ENCODE peak calls at places on chromosomes 3 and 15, in five cellular contexts. One of them, this sample, is unnamed.

GRCh38 chr3:129441782-129442181 is 1.8 kb downstream of the IFT122 start:
- DNase-seq in HS-5: no peak
- DNase-seq in left ventricle myocardium inferior: no peak
- DNase-seq in GM12864: no peak
- DNase-seq in neural crest cell: no peak
- DNase-seq in this sample: peak

GRCh38 chr3:115885621-115886020 is 262.3 kb downstream of the GAP43 start:
- DNase-seq in HS-5: no peak
- DNase-seq in left ventricle myocardium inferior: no peak
- DNase-seq in GM12864: no peak
- DNase-seq in neural crest cell: no peak
- DNase-seq in this sample: no peak

GRCh38 chr3:138801792-138802191 is 32.9 kb downstream of the PIK3CB start:
- DNase-seq in HS-5: no peak
- DNase-seq in left ventricle myocardium inferior: no peak
- DNase-seq in GM12864: no peak
- DNase-seq in neural crest cell: no peak
- DNase-seq in this sample: no peak

GRCh38 chr3:186909078-186909853 is 21.1 kb upstream of the ST6GAL1 start:
- DNase-seq in HS-5: no peak
- DNase-seq in left ventricle myocardium inferior: no peak
- DNase-seq in GM12864: peak
- DNase-seq in neural crest cell: no peak
- DNase-seq in this sample: no peak

GRCh38 chr3:193775421-193776077 is 182.5 kb downstream of the OPA1 start:
- DNase-seq in HS-5: no peak
- DNase-seq in left ventricle myocardium inferior: no peak
- DNase-seq in GM12864: no peak
- DNase-seq in neural crest cell: no peak
- DNase-seq in this sample: no peak

GRCh38 chr3:9870978-9871377 is 9.1 kb downstream of the CIDEC start:
- DNase-seq in HS-5: peak
- DNase-seq in left ventricle myocardium inferior: no peak
- DNase-seq in GM12864: no peak
- DNase-seq in neural crest cell: no peak
- DNase-seq in this sample: no peak

GRCh38 chr3:71444028-71444860 is 139.3 kb downstream of the FOXP1 start:
- DNase-seq in HS-5: peak
- DNase-seq in left ventricle myocardium inferior: no peak
- DNase-seq in GM12864: peak
- DNase-seq in neural crest cell: no peak
- DNase-seq in this sample: no peak

GRCh38 chr3:8610961-8611360 is 33.6 kb downstream of the SSUH2 start:
- DNase-seq in HS-5: no peak
- DNase-seq in left ventricle myocardium inferior: no peak
- DNase-seq in GM12864: no peak
- DNase-seq in neural crest cell: no peak
- DNase-seq in this sample: no peak

GRCh38 chr15:56883088-56883487 is 35.4 kb upstream of the TCF12 start:
- DNase-seq in HS-5: no peak
- DNase-seq in left ventricle myocardium inferior: no peak
- DNase-seq in GM12864: no peak
- DNase-seq in neural crest cell: no peak
- DNase-seq in this sample: no peak

GRCh38 chr3:10581716-10582115 is 76.3 kb upstream of the ATP2B2 start:
- DNase-seq in HS-5: no peak
- DNase-seq in left ventricle myocardium inferior: no peak
- DNase-seq in GM12864: no peak
- DNase-seq in neural crest cell: no peak
- DNase-seq in this sample: no peak